ENCODE peak calls at places on chromosomes 4 and X, in five cellular contexts. W is vagina, Q is Panc1, U is heart left ventricle, L is DND-41. J is an unnamed sample. For H3K27me3, the result is how much of the 10 kb centered on the place peaks cover.

GRCh38 chr4:123096038-123096437 is 173.6 kb upstream of the NUDT6 start:
- DNase-seq in W (no peak), Q (no peak), U (no peak), L (no peak), J (peak)

GRCh38 chr4:85474356-85474755 is 594 bp upstream of the ARHGAP24 start:
- DNase-seq in W (no peak), Q (no peak), U (no peak), L (no peak), J (no peak)

GRCh38 chrX:24146283-24146865 is 3.2 kb upstream of the ZFX start:
- DNase-seq in W (no peak), Q (no peak), U (no peak), L (no peak), J (no peak)

GRCh38 chr4:169342159-169342865 is 71.6 kb upstream of the SH3RF1 start:
- DNase-seq in W (no peak), Q (no peak), U (no peak), L (no peak), J (no peak)

GRCh38 chr4:180810581-180810980 is 1432.6 kb upstream of the TENM3 start:
- DNase-seq in W (no peak), Q (no peak), U (no peak), L (no peak), J (no peak)

GRCh38 chr4:8343051-8343966 is 73.8 kb downstream of the HTRA3 start:
- DNase-seq in W (peak), Q (no peak), U (no peak), L (no peak), J (no peak)

GRCh38 chrX:20317873-20318272 is 51.2 kb upstream of the RPS6KA3 start:
- DNase-seq in W (no peak), Q (no peak), U (no peak), L (no peak), J (no peak)

GRCh38 chr4:27003602-27004238 is 143.1 kb downstream of the STIM2 start:
- DNase-seq in W (no peak), Q (no peak), U (no peak), L (no peak), J (no peak)

GRCh38 chr4:74378573-74378972 is 13.6 kb downstream of the EREG start:
- DNase-seq in W (no peak), Q (no peak), U (no peak), L (no peak), J (no peak)

GRCh38 chr4:5142726-5143125 is 91.4 kb downstream of the STK32B start:
- DNase-seq in W (peak), Q (no peak), U (no peak), L (peak), J (peak)

GRCh38 chr4:181674315-181674714 is 568.9 kb upstream of the TENM3 start:
- DNase-seq in W (no peak), Q (no peak), U (no peak), L (no peak), J (no peak)

GRCh38 chr4:173525118-173526033 is 4.7 kb downstream of the HAND2 start:
- DNase-seq in W (peak), Q (no peak), U (no peak), L (no peak), J (no peak)
- H3K27me3 ChIP-seq in W (under half), Q (under half), U (under half), L (under half), J (half or more)

DNA sequence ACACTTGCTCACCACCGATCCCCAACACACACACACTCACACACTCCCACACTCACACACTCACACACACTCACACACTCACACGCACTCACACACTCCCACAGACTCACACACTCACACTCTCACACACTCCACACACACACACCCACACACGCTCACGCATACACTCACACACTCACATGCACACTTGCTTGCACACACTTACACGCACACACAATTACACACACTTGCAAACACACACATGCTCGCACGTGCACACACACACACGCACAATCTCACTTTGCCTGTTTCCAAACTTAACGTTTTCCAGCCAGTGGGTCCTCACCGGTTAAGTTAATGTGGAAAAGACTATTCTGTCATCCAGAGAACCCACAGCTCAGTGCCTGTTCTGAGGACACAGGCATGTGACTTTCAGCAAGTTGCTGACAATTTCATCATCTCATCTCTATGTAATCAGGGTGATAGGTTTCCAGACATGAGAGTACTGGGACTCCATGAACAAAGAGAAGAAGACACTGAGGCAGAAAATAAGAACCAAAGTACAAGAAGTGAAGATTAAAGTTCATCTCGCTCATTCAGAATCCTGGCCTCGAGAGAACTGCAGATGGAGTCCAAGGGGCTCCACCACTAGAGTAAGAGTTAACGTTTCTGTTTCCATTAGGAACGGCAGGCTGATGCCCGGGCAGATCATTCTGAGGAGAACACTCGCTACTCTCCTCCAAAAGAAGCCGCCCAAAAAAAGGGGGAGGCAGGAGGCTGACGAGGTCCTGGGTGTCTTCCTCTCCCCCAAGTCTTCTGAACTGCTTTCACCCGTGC is 153.2 kb upstream of the FRG1 start:
- DNase-seq in W (no peak), Q (no peak), U (no peak), L (peak), J (no peak)
- H3K4me3 ChIP-seq in W (no peak), Q (no peak), U (no peak), L (no peak), J (no peak)

GRCh38 chrX:78555401-78555980 is 103.6 kb downstream of the RTL3 start:
- DNase-seq in W (no peak), Q (no peak), U (no peak), L (no peak), J (no peak)
- TF ChIP-seq CTCF in W (no peak), Q (peak), U (peak), L (peak), J (peak)

DNA sequence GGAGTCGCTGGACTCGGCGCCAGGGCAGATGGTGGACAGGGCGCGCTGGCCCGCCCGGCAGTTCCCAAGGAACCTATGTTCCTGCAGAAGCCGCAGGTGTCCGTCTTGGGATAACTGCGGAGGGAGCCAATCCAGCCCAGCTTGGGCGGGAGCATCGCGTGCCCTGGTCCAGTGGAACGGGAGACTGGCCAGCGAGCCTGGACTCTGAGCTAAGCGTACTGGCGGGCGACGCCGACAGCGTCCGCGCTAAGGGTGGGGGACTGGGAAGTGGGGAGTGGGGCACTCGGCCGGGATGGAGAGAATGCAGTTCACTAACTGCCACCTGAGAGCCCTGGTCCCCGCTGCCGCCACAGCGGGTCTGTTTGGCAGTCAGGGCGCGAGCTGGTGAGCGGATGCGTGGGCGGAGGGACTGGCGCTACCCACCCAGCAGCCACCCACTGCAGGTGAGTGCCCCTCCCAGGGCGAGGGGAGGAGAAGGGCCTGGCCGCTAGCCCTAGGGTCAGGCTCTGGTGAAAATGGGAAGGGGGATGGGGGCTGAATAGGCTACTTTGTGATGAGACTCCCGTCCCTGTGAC is 1.3 kb upstream of the MAMLD1 start:
- DNase-seq in W (peak), Q (no peak), U (peak), L (no peak), J (no peak)
- H3K27me3 ChIP-seq in W (under half), Q (under half), U (under half), L (under half), J (under half)

GRCh38 chr4:108166441-108167315 is 2.1 kb downstream of the LEF1 start:
- DNase-seq in W (no peak), Q (no peak), U (no peak), L (peak), J (no peak)

GRCh38 chr4:108166038-108166437 is 2.7 kb downstream of the LEF1 start:
- DNase-seq in W (no peak), Q (no peak), U (no peak), L (peak), J (no peak)

GRCh38 chr4:108168213-108168671 is 490 bp downstream of the LEF1 start:
- DNase-seq in W (no peak), Q (no peak), U (no peak), L (peak), J (no peak)

GRCh38 chr4:108163352-108163751 is 5.4 kb downstream of the LEF1 start:
- DNase-seq in W (no peak), Q (no peak), U (no peak), L (no peak), J (no peak)

DNA sequence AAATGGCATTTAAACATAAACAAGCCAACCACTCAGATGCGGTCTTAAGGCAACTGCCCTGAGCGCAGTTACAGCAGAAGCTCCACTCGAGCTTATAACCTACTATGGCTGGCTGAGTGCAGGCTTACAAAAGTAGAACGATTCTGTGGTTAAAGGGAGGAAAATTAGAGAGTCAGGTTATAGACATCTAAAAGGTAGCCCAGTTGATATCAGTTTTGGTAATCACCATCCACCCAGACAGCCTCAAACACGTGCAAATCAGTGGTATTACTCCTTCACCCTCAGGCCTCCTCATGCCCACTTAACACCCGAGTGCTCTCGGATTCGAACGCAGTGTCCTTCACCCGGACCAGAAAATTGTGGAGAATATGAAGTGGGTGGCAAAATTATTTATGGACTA is 3.1 kb downstream of the LEF1 start:
- DNase-seq in W (no peak), Q (no peak), U (no peak), L (peak), J (no peak)
- H3K4me3 ChIP-seq in W (peak), Q (no peak), U (no peak), L (peak), J (no peak)

J was measured in bronchial epithelial cell.